ENCODE peak calls at places on chromosomes 11 and 22, in four cellular contexts. T is GM12878, C is H1, L is HepG2. D is an unnamed sample.

GRCh38 chr22:30490399-30490798 is 15.1 kb downstream of the SEC14L4 start:
- DNase-seq in T (no peak), C (no peak), L (peak), D (peak)

GRCh38 chr11:32893947-32894827 is 1.6 kb downstream of the QSER1 start:
- DNase-seq in T (peak), C (no peak), L (peak), D (peak)

GRCh38 chr11:126336646-126337045 is 18.8 kb upstream of the ST3GAL4 start:
- DNase-seq in T (no peak), C (no peak), L (no peak), D (no peak)

GRCh38 chr11:34570584-34570983 is 50.3 kb upstream of the EHF start:
- DNase-seq in T (no peak), C (no peak), L (no peak), D (no peak)

GRCh38 chr11:128868851-128869671 is 2.0 kb upstream of the KCNJ1 start:
- DNase-seq in T (no peak), C (no peak), L (no peak), D (no peak)

GRCh38 chr11:82683029-82683428 is 50.6 kb downstream of the FAM181B start:
- DNase-seq in T (no peak), C (no peak), L (no peak), D (no peak)

GRCh38 chr22:19803736-19804267 is 43.2 kb downstream of the TBX1 start:
- DNase-seq in T (no peak), C (no peak), L (no peak), D (no peak)

GRCh38 chr22:38312261-38312800 is 4.9 kb downstream of the CSNK1E start:
- DNase-seq in T (no peak), C (no peak), L (no peak), D (no peak)

GRCh38 chr11:132111781-132112380 is 741.5 kb downstream of the NTM start:
- DNase-seq in T (no peak), C (no peak), L (no peak), D (no peak)

GRCh38 chr11:69447786-69448185 is 33.7 kb upstream of the LINC01488 start:
- DNase-seq in T (no peak), C (no peak), L (no peak), D (no peak)

GRCh38 chr22:41561788-41562187 is 978 bp downstream of the CSDC2 start:
- DNase-seq in T (no peak), C (no peak), L (no peak), D (no peak)

GRCh38 chr11:111911563-111912401 is at the start of gene CRYAB:
- DNase-seq in T (no peak), C (no peak), L (peak), D (peak)

GRCh38 chr11:72975778-72976520 is 161.7 kb downstream of the ATG16L2 start:
- DNase-seq in T (no peak), C (no peak), L (peak), D (no peak)
- TF ChIP-seq EP300 in T (no peak), C (no peak), L (no peak), D (no peak)

GRCh38 chr22:25563757-25564319 is 637 bp upstream of the GRK3 start:
- DNase-seq in T (no peak), C (no peak), L (peak), D (no peak)
- TF ChIP-seq EZH2 in T (no peak), C (no peak), L (no peak), D (no peak)

DNA sequence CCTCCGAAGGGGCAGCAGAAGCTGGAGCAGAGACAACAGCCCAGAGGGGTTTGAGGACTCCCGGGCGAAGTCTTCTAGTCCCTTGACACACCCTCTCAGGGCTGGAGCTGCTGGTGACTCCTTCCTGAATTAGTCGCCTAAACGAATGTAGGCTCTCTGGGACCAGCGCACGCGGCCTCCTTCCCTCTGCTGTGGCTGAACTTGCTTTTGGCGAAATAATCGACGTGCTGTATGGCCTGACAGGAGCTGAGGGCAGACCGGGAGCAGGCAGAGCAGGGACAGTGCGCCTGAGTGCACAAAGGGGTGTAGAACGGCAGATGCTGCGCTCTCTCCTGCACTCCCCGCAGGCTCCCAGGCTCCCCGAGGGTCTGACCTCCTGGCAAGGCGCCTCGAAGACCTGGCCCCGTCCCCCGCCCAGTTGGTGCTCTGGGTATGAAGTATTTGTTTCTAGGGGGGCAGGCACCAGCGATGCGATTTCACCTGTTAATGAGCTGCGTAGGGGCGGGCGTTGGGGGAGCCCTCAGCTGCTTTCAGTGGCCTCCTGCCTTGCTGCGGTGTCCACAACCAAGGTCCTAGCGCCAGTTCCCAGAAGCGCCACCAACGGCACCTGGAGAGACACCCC is 5.3 kb downstream of the SLC17A6 start:
- DNase-seq in T (no peak), C (peak), L (no peak), D (no peak)
- H3K4me2 ChIP-seq in T (peak), C (peak), L (no peak), D (no peak)

DNA sequence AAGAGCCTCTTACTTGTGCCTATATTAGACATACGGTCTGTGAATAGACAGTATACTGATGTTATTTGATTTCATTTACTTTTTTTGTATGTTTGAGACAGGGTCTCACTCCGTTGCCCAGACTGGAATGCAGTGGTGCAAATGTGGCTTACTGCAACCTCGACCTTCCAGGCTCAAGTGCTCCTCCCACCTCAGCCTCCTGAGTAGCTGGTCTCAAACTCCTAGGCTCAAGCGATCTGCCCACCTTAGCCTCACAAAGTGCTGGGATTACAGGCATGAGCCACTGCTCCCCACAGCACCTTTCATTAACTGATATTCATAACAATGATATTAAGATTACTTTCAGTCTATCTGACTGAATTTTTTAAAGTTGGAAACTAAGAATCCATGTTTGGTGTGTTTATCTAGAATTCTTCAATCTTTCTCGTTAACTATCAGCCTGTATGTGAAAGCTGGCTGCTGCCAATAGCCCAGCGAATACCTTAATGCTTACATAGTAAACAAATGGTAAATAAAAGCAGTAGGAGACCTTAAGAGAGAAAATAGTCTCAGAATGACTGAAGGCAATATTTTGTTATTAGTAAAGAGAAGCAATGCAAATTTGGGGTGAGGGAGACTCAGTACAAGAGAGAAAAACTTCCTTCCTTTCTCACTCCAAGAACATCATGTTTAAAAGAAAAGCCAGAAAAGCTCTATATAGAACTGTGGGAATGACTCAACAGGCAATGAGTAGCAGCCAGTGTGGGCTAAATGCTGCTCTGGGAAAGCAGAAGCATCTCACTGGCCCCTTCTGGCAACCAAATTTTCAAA is 101.9 kb downstream of the MRTFA start:
- DNase-seq in T (peak), C (no peak), L (no peak), D (no peak)
- TF ChIP-seq EP300 in T (peak), C (no peak), L (no peak), D (no peak)

GRCh38 chr11:130192845-130193267 is 33.3 kb downstream of the ST14 start:
- DNase-seq in T (no peak), C (no peak), L (peak), D (no peak)
- TF ChIP-seq EZH2 in T (no peak), C (no peak), L (no peak), D (no peak)

DNA sequence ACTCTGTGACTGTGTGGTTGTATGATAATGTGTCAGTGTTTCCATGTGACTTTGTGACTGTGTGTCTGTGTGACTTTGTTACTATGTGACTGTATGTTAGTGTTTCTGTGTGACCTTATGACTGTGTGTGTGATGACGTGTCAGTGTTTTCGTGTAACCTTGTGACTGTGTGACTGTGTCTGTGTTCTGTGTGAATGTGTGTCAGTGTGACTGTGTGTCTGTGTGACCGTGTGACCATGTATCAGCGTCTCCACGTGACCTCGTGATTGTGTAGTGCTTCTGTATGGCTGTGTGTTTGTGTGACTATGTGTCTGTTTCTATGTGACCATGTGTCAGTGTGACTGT is 9.5 kb upstream of the PKNOX2 start:
- DNase-seq in T (no peak), C (no peak), L (no peak), D (no peak)
- H3K4me2 ChIP-seq in T (no peak), C (no peak), L (no peak), D (no peak)

DNA sequence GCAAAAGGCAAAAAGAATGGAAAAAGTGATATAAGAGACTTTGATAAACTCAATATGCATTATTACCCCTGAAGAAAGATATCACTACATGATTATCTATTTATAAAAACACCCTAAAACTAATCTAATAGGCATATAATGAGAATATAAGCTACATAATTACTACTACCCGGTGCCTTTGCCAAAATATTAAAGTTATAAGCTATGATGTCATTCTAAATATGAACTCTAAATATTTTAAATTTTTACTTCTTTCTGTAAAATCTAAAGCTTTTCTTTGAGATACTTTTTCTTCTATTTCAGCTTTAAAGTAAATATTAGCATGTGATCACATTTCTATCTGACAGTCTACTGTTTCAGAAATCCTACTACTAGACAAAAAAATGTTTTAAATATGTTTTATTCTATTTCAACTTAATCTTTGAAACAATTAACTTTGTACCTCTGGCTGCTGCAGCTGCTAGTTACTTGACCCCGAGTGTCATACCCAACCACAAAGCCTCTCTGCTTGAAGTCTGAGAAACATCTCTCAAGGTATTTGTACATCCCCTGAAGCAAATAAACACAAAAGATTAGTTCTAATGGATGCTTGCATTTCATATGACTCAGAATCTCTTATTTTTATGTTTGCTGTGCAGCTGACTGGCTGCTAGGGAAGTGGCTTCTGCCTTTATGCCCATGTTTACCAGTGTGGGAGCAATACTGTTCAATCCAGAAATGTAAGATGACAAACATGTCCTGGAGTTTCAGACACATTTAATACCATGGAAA is 26.8 kb downstream of the PGM2L1 start:
- DNase-seq in T (no peak), C (no peak), L (no peak), D (no peak)
- TF ChIP-seq EP300 in T (no peak), C (no peak), L (no peak), D (no peak)

D was measured in K562.